ENCODE peak calls at places on chromosomes 3 and 15, in nine cellular contexts. V is A549, B is H1, X is small intestine, U is PC-9, H is A673, D is tibial artery, S is Caco-2, W is cardiac muscle cell. L is an unnamed sample. For H3K4me1, the result is how much of the 10 kb centered on the place peaks cover.

GRCh38 chr3:58804914-58805313 is 138.3 kb upstream of the FAM3D start:
- DNase-seq in S (no peak), X (no peak), D (no peak), W (no peak), H (no peak), U (no peak), B (no peak), V (no peak), L (no peak)

GRCh38 chr15:52233405-52233804 is 42.2 kb upstream of the GNB5 start:
- DNase-seq in D (no peak), B (no peak), V (no peak), H (no peak), S (no peak), U (no peak), W (no peak), X (no peak), L (no peak)

GRCh38 chr15:74775132-74775562 is 6.7 kb upstream of the CSK start:
- DNase-seq in H (no peak), S (no peak), W (no peak), V (no peak), B (no peak), X (no peak), U (no peak), D (no peak), L (peak)

GRCh38 chr3:153165211-153165815 is 3.3 kb downstream of the RAP2B start:
- DNase-seq in D (no peak), S (no peak), V (no peak), X (no peak), B (no peak), W (peak), U (no peak), H (peak), L (no peak)

GRCh38 chr15:40081691-40082194 is 26.9 kb downstream of the BMF start:
- DNase-seq in D (peak), X (peak), V (peak), H (peak), W (peak), U (no peak), S (peak), B (no peak), L (peak)

GRCh38 chr15:94722025-94722636 is 490.8 kb downstream of the MCTP2 start:
- DNase-seq in B (no peak), W (no peak), D (no peak), U (no peak), V (no peak), H (no peak), S (no peak), X (no peak), L (no peak)

GRCh38 chr3:120678984-120679383 is 3.1 kb downstream of the HGD start:
- DNase-seq in U (no peak), V (peak), W (no peak), X (peak), D (no peak), B (no peak), S (no peak), H (no peak), L (peak)

GRCh38 chr3:100047455-100048141 is 66.7 kb downstream of the FILIP1L start:
- DNase-seq in B (no peak), D (no peak), W (peak), S (peak), U (peak), X (peak), H (no peak), V (peak), L (peak)

GRCh38 chr15:100738614-100739013 is 136.2 kb downstream of the ASB7 start:
- DNase-seq in H (no peak), V (no peak), U (no peak), W (no peak), D (no peak), S (no peak), B (no peak), X (no peak), L (no peak)

GRCh38 chr15:60494108-60494507 is 15.2 kb upstream of the ICE2 start:
- DNase-seq in X (no peak), S (no peak), B (no peak), V (no peak), W (no peak), H (no peak), D (no peak), U (no peak), L (no peak)

GRCh38 chr15:43270676-43271306 is 4.1 kb upstream of the TGM5 start:
- DNase-seq in U (no peak), W (no peak), D (no peak), X (no peak), B (no peak), V (no peak), H (no peak), S (no peak), L (no peak)

GRCh38 chr3:94405258-94406035 is 342.6 kb downstream of the NSUN3 start:
- DNase-seq in B (no peak), W (peak), X (no peak), U (no peak), V (no peak), S (no peak), D (no peak), H (no peak), L (no peak)

GRCh38 chr15:99117563-99118257 is 12.8 kb downstream of the SYNM start:
- DNase-seq in H (no peak), U (no peak), B (no peak), X (no peak), W (no peak), V (no peak), S (no peak), D (no peak), L (no peak)
- H3K4me1 ChIP-seq in H (under half), U (under half), B (under half), X (under half), W (under half), V (under half), S (under half), D (half or more), L (under half)

DNA sequence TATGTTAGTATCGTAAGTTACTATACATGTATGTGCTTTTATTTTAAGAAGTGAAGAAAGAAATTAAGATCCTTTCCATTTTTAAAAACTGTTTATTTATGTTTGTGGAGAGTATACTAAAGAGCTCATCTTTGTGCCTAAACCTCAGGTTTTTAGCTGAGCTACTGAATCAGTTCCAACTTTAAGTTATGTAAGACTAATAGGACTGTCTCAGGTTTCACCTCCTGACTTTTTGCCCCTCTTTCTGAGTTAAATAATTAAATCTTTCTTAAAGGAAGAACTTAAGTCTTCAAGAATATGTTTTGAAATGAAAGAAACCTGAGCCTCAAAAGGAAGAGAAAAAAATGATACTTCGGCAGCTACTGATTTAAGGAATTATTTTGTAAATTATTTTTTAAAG is 2.6 kb downstream of the SLMAP start:
- DNase-seq in X (no peak), D (no peak), S (no peak), U (no peak), W (peak), B (no peak), H (no peak), V (no peak), L (no peak)
- H3K4me1 ChIP-seq in X (under half), D (under half), S (under half), U (under half), W (under half), B (under half), H (under half), V (under half), L (under half)

GRCh38 chr3:139291276-139292051 is 52.4 kb upstream of the MRPS22 start:
- DNase-seq in D (no peak), B (no peak), X (no peak), V (no peak), W (no peak), U (no peak), H (no peak), S (no peak), L (no peak)

GRCh38 chr3:139292192-139292591 is 51.6 kb upstream of the MRPS22 start:
- DNase-seq in D (no peak), W (no peak), H (no peak), B (no peak), X (no peak), S (no peak), U (no peak), V (no peak), L (no peak)

GRCh38 chr3:139292933-139293664 is 50.7 kb upstream of the MRPS22 start:
- DNase-seq in V (peak), S (no peak), H (no peak), B (no peak), U (no peak), W (no peak), X (no peak), D (no peak), L (no peak)

GRCh38 chr3:139295040-139295439 is 48.8 kb upstream of the MRPS22 start:
- DNase-seq in B (no peak), U (no peak), H (no peak), V (no peak), X (no peak), W (no peak), S (no peak), D (no peak), L (no peak)

GRCh38 chr3:139293665-139294023 is 50.2 kb upstream of the MRPS22 start:
- DNase-seq in S (no peak), U (no peak), W (no peak), B (no peak), V (no peak), X (no peak), H (no peak), D (no peak), L (no peak)
- H3K4me1 ChIP-seq in S (under half), U (under half), W (under half), B (under half), V (under half), X (under half), H (under half), D (under half), L (under half)

DNA sequence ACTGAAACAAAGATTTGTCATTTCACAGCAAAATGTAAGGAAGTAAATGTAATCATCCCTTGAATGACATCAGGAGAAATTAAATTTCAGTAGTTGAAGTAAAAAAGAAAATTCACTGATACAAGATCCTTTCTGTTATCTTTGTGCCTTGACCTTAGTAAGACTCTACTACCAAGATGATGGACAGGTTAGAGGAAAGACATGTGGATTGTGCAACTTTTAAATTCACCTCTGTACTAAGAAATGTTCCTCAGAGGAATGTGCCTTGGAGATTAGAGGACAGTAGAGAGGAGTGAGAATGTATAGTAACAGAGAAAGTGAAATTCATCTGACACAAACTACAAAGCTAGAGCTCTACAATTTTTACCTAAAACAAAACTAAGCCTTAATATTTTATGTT is 375.3 kb downstream of the PLOD2 start:
- DNase-seq in U (no peak), W (no peak), X (no peak), S (no peak), V (no peak), H (no peak), D (no peak), B (no peak), L (no peak)
- H3K4me1 ChIP-seq in U (under half), W (under half), X (under half), S (under half), V (under half), H (under half), D (under half), B (under half), L (under half)

GRCh38 chr3:194465920-194466570 is 20.8 kb downstream of the ATP13A3 start:
- DNase-seq in S (no peak), U (no peak), V (no peak), D (no peak), B (no peak), H (no peak), X (no peak), W (no peak), L (no peak)
- H3K4me1 ChIP-seq in S (under half), U (under half), V (under half), D (under half), B (under half), H (under half), X (under half), W (under half), L (under half)